ENCODE peak calls at places on chromosomes 11 and 22, in five cellular contexts. T is ACHN; O is RKO; J is occipital lobe; G is stimulated activated CD4-positive, alpha-beta T cell treated with anti-CD3 and anti-CD28 coated beads, Interleukin-2, amount 100 ng/mL, for 48 hours. Y is an unnamed sample.

GRCh38 chr22:43235445-43236400 is 48.8 kb upstream of the TTLL12 start:
- DNase-seq in T (no peak), O (no peak), J (no peak), G (no peak), Y (no peak)

GRCh38 chr11:131884461-131885073 is 514.2 kb downstream of the NTM start:
- DNase-seq in T (peak), O (no peak), J (no peak), G (no peak), Y (no peak)

GRCh38 chr22:38745676-38746460 is 9.9 kb downstream of the SUN2 start:
- DNase-seq in T (no peak), O (no peak), J (no peak), G (no peak), Y (no peak)

GRCh38 chr22:31143038-31143437 is 2.7 kb upstream of the PLA2G3 start:
- DNase-seq in T (no peak), O (no peak), J (no peak), G (no peak), Y (no peak)

GRCh38 chr22:43155789-43156188 is 4.4 kb downstream of the TSPO start:
- DNase-seq in T (no peak), O (no peak), J (no peak), G (no peak), Y (no peak)

GRCh38 chr11:17579451-17579850 is 32.4 kb downstream of the OTOG start:
- DNase-seq in T (no peak), O (no peak), J (no peak), G (no peak), Y (no peak)

GRCh38 chr11:68128682-68129327 is 7.6 kb upstream of the CHKA start:
- DNase-seq in T (peak), O (no peak), J (no peak), G (no peak), Y (peak)

GRCh38 chr11:15845261-15845660 is 511.1 kb downstream of the SOX6 start:
- DNase-seq in T (no peak), O (no peak), J (peak), G (no peak), Y (no peak)

GRCh38 chr11:79486239-79486984 is 45.6 kb upstream of the TENM4 start:
- DNase-seq in T (no peak), O (no peak), J (no peak), G (no peak), Y (no peak)

GRCh38 chr11:69654001-69654659 is 13.2 kb downstream of the CCND1 start:
- DNase-seq in T (no peak), O (no peak), J (no peak), G (no peak), Y (peak)

GRCh38 chr22:26916236-26916635 is 258.8 kb downstream of the MIAT start:
- DNase-seq in T (no peak), O (no peak), J (no peak), G (no peak), Y (no peak)

GRCh38 chr11:6703247-6704063 is 20.3 kb upstream of the MRPL17 start:
- DNase-seq in T (peak), O (peak), J (peak), G (no peak), Y (peak)

GRCh38 chr11:45173064-45173463 is 26.6 kb downstream of the PRDM11 start:
- DNase-seq in T (no peak), O (no peak), J (no peak), G (no peak), Y (peak)

GRCh38 chr22:49577168-49578060 is 250.3 kb downstream of the BRD1 start:
- DNase-seq in T (no peak), O (no peak), J (no peak), G (no peak), Y (no peak)

GRCh38 chr11:32052218-32052617 is 38.7 kb upstream of the RCN1 start:
- DNase-seq in T (peak), O (peak), J (peak), G (peak), Y (peak)

GRCh38 chr11:117559698-117560097 is 232.0 kb downstream of the CEP164 start:
- DNase-seq in T (no peak), O (no peak), J (no peak), G (no peak), Y (no peak)

GRCh38 chr11:100732949-100733348 is 45.9 kb downstream of the ARHGAP42 start:
- DNase-seq in T (no peak), O (no peak), J (no peak), G (no peak), Y (no peak)

GRCh38 chr22:41687901-41688364 is 734 bp downstream of the SNU13 start:
- DNase-seq in T (peak), O (peak), J (no peak), G (no peak), Y (no peak)

GRCh38 chr11:73508243-73509176 is 89.4 kb downstream of the FAM168A start:
- DNase-seq in T (no peak), O (no peak), J (no peak), G (no peak), Y (no peak)

GRCh38 chr11:122791836-122792235 is 46.5 kb upstream of the CRTAM start:
- DNase-seq in T (no peak), O (peak), J (peak), G (no peak), Y (no peak)

GRCh38 chr11:114219559-114220349 is 76.4 kb upstream of the NNMT start:
- DNase-seq in T (peak), O (peak), J (no peak), G (no peak), Y (peak)

GRCh38 chr11:93131709-93132108 is 66.1 kb downstream of the SLC36A4 start:
- DNase-seq in T (peak), O (peak), J (no peak), G (no peak), Y (no peak)

GRCh38 chr11:36034572-36035331 is 90.9 kb downstream of the LDLRAD3 start:
- DNase-seq in T (peak), O (peak), J (no peak), G (no peak), Y (no peak)

GRCh38 chr11:10032991-10033390 is 261.0 kb downstream of the SBF2 start:
- DNase-seq in T (no peak), O (no peak), J (no peak), G (no peak), Y (no peak)

GRCh38 chr11:36164522-36165250 is 124.5 kb downstream of the COMMD9 start:
- DNase-seq in T (peak), O (peak), J (no peak), G (no peak), Y (no peak)